ENCODE peak calls at places on chromosomes 7 and 10, in nine cellular contexts. W is anterior cingulate cortex, D is tibial nerve, N is mucosa of gallbladder, H is sciatic nerve, U is lower leg skin, Y is Kasumi-1, M is mesothelial cell of epicardium, K is NCI-H69. F is an unnamed sample.

GRCh38 chr7:151459726-151460473 is 20.0 kb upstream of the CRYGN start:
- DNase-seq in W (peak; percentile 57), D (peak; percentile 80), N (peak; percentile 83), H (peak; percentile 86), U (peak; percentile 96), Y (no peak), M (no peak), K (peak; percentile 47), F (peak; percentile 96)

GRCh38 chr7:38178695-38179344 is 775 bp downstream of the STARD3NL start:
- DNase-seq in W (no peak), D (no peak), N (no peak), H (no peak), U (no peak), Y (peak; percentile 52), M (no peak), K (no peak), F (no peak)

GRCh38 chr7:94529516-94529915 is 19.9 kb downstream of the CASD1 start:
- DNase-seq in W (no peak), D (no peak), N (no peak), H (no peak), U (no peak), Y (no peak), M (no peak), K (no peak), F (no peak)

GRCh38 chr10:60390224-60390626 is 550 bp upstream of the ANK3 start:
- DNase-seq in W (peak; percentile 27), D (no peak), N (no peak), H (no peak), U (no peak), Y (no peak), M (no peak), K (peak; percentile 22), F (no peak)

GRCh38 chr10:71743099-71743838 is 23.7 kb upstream of the C10orf105 start:
- DNase-seq in W (no peak), D (no peak), N (no peak), H (no peak), U (no peak), Y (no peak), M (no peak), K (no peak), F (no peak)

GRCh38 chr10:111822661-111823060 is 360.9 kb downstream of the GPAM start:
- DNase-seq in W (no peak), D (no peak), N (no peak), H (no peak), U (no peak), Y (no peak), M (no peak), K (no peak), F (no peak)

GRCh38 chr7:127858915-127859189 is 172.4 kb downstream of the LRRC4 start:
- DNase-seq in W (no peak), D (no peak), N (no peak), H (no peak), U (no peak), Y (no peak), M (no peak), K (no peak), F (no peak)

GRCh38 chr10:102628451-102628911 is 15.8 kb upstream of the TRIM8 start:
- DNase-seq in W (peak; percentile 78), D (peak; percentile 47), N (no peak), H (peak; percentile 87), U (no peak), Y (no peak), M (no peak), K (no peak), F (no peak)

GRCh38 chr7:44973610-44974401 is 5.0 kb downstream of the MYO1G start:
- DNase-seq in W (no peak), D (no peak), N (no peak), H (no peak), U (no peak), Y (peak; percentile 65), M (no peak), K (peak; percentile 50), F (no peak)

GRCh38 chr7:137669706-137670105 is 177.1 kb downstream of the DGKI start:
- DNase-seq in W (no peak), D (no peak), N (no peak), H (no peak), U (no peak), Y (no peak), M (no peak), K (no peak), F (no peak)

GRCh38 chr7:130838738-130839137 is 104.7 kb upstream of the KLF14 start:
- DNase-seq in W (no peak), D (no peak), N (no peak), H (no peak), U (no peak), Y (no peak), M (no peak), K (no peak), F (no peak)

GRCh38 chr7:48168159-48168558 is 3.1 kb upstream of the ABCA13 start:
- DNase-seq in W (no peak), D (no peak), N (no peak), H (no peak), U (no peak), Y (no peak), M (no peak), K (no peak), F (no peak)

GRCh38 chr7:29327455-29327854 is 132.9 kb downstream of the CHN2 start:
- DNase-seq in W (no peak), D (no peak), N (no peak), H (no peak), U (no peak), Y (no peak), M (no peak), K (peak; percentile 98), F (no peak)

GRCh38 chr7:116195451-116195850 is 14.9 kb upstream of the TES start:
- DNase-seq in W (no peak), D (no peak), N (no peak), H (no peak), U (no peak), Y (no peak), M (no peak), K (no peak), F (no peak)

F was measured in coronary artery.